ENCODE peak calls at places on chromosome 18, in nine cellular contexts. U is tibial artery, G is keratinocyte, L is breast epithelium, B is fibroblast of lung, F is mucosa of descending colon, S is psoas muscle, O is IMR-90, Y is vagina. V is an unnamed sample.

GRCh38 chr18:28690836-28691835 is 514.2 kb upstream of the CDH2 start:
- DNase-seq in S (no peak), U (no peak), L (no peak), O (no peak), G (no peak), Y (no peak), F (no peak), B (peak; percentile 35), V (no peak)

GRCh38 chr18:2412261-2412660 is 159.0 kb downstream of the METTL4 start:
- DNase-seq in U (no peak), L (no peak), O (no peak), F (no peak), B (no peak), S (no peak), G (no peak), Y (no peak), V (no peak)

GRCh38 chr18:46071894-46072867 is at the start of gene PSTPIP2:
- DNase-seq in L (peak; percentile 66), Y (no peak), U (peak; percentile 71), O (peak; percentile 54), B (peak; percentile 68), G (no peak), S (peak; percentile 73), F (peak; percentile 76), V (peak; percentile 91)

GRCh38 chr18:54043484-54044256 is 180.8 kb downstream of the MBD2 start:
- DNase-seq in U (no peak), F (no peak), S (no peak), L (no peak), B (no peak), G (no peak), Y (no peak), O (no peak), V (no peak)

GRCh38 chr18:49024408-49024807 is 73.6 kb upstream of the SMAD7 start:
- DNase-seq in F (no peak), S (no peak), O (no peak), L (no peak), G (no peak), Y (no peak), U (no peak), B (no peak), V (no peak)

GRCh38 chr18:74316257-74317180 is 880 bp downstream of the C18orf63 start:
- DNase-seq in Y (no peak), B (peak; percentile 84), U (no peak), O (peak; percentile 84), S (no peak), G (no peak), F (no peak), L (peak; percentile 29), V (no peak)

GRCh38 chr18:74456409-74457042 is 582 bp downstream of the DIPK1C start:
- DNase-seq in U (no peak), B (no peak), F (no peak), Y (no peak), O (no peak), G (no peak), L (no peak), S (no peak), V (no peak)

GRCh38 chr18:77899972-77900754 is 650.5 kb downstream of the GALR1 start:
- DNase-seq in G (no peak), L (no peak), O (no peak), F (peak; percentile 23), U (no peak), S (no peak), B (peak; percentile 18), Y (no peak), V (no peak)

GRCh38 chr18:31511098-31511497 is 13.1 kb downstream of the DSG2 start:
- DNase-seq in S (no peak), L (no peak), U (no peak), G (no peak), F (no peak), B (no peak), O (no peak), Y (no peak), V (no peak)

GRCh38 chr18:26332991-26333390 is 106.7 kb downstream of the TAF4B start:
- DNase-seq in B (no peak), F (no peak), O (no peak), L (no peak), U (no peak), S (no peak), G (no peak), Y (no peak), V (no peak)

GRCh38 chr18:3230401-3231334 is 10.9 kb upstream of the MYOM1 start:
- DNase-seq in G (no peak), U (no peak), Y (no peak), O (peak; percentile 31), F (no peak), S (no peak), B (no peak), L (no peak), V (no peak)

GRCh38 chr18:78582131-78582789 is 397.4 kb upstream of the SALL3 start:
- DNase-seq in L (no peak), O (no peak), U (no peak), B (no peak), S (no peak), Y (peak; percentile 40), G (no peak), F (no peak), V (no peak)

GRCh38 chr18:41828137-41828536 is 126.9 kb upstream of the PIK3C3 start:
- DNase-seq in F (no peak), S (no peak), O (no peak), U (no peak), Y (no peak), L (no peak), B (no peak), G (no peak), V (no peak)

GRCh38 chr18:12651651-12652050 is 6.3 kb downstream of the SPIRE1 start:
- DNase-seq in L (no peak), S (no peak), F (no peak), U (no peak), B (no peak), Y (no peak), O (no peak), G (no peak), V (no peak)

GRCh38 chr18:55124078-55124477 is 164.8 kb upstream of the CCDC68 start:
- DNase-seq in S (no peak), U (no peak), F (peak; percentile 13), O (peak; percentile 16), L (no peak), Y (no peak), B (peak; percentile 72), G (no peak), V (no peak)

GRCh38 chr18:75158465-75159237 is 50.3 kb downstream of the PTGR3 start:
- DNase-seq in B (no peak), U (no peak), G (no peak), Y (no peak), F (no peak), L (no peak), S (no peak), O (no peak), V (no peak)

GRCh38 chr18:28855524-28855923 is 678.6 kb upstream of the CDH2 start:
- DNase-seq in B (peak; percentile 73), S (no peak), F (no peak), O (peak; percentile 48), Y (no peak), L (no peak), U (no peak), G (no peak), V (no peak)

GRCh38 chr18:62288669-62289016 is 36.5 kb upstream of the TNFRSF11A start:
- DNase-seq in G (no peak), Y (no peak), U (no peak), O (no peak), B (no peak), L (no peak), S (no peak), F (no peak), V (no peak)
- H3K36me3 ChIP-seq in G (peaks cover 3% of the 10 kb centered on the region), Y (peaks cover 31% of the 10 kb centered on the region), U (peaks cover 30% of the 10 kb centered on the region), O (peaks cover 6% of the 10 kb centered on the region), B (peaks cover 3% of the 10 kb centered on the region), L (peaks cover 11% of the 10 kb centered on the region), S (no peaks in the 10 kb centered on the region), F (no peaks in the 10 kb centered on the region), V (peaks cover 48% of the 10 kb centered on the region)

DNA sequence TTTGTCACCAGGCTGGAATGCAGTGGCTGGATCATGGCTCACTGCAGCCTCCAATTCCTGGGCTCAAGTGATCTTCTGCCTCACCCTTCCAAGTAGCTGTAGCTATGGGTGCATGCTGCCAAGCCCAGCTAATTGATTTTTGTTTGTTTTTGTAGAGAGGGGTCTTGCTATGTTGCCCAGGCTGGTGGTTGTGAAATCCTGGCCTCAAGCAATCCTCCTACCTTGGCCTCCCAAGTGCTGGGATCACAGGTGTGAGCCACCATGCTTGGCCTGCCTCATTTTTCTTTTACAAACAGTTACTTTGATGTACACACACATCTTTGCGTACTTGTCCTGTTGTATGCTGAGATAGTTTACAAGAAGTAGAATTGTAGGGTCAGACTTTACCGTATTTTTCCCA is 13.1 kb upstream of the ANKRD12 start:
- DNase-seq in B (no peak), G (no peak), O (no peak), F (no peak), Y (no peak), L (no peak), U (no peak), S (no peak), V (no peak)
- H3K36me3 ChIP-seq in B (no peaks in the 10 kb centered on the region), G (peaks cover 4% of the 10 kb centered on the region), O (peaks cover 27% of the 10 kb centered on the region), F (peaks cover 16% of the 10 kb centered on the region), Y (peaks cover 31% of the 10 kb centered on the region), L (no peaks in the 10 kb centered on the region), U (peaks cover 44% of the 10 kb centered on the region), S (no peaks in the 10 kb centered on the region), V (peaks cover 35% of the 10 kb centered on the region)

GRCh38 chr18:50281295-50281971 is at the start of gene MBD1:
- DNase-seq in F (peak; percentile 96), Y (no peak), U (peak; percentile 97), B (peak; percentile 99), G (peak; percentile 88), S (peak; percentile 97), O (peak; percentile 99), L (peak; percentile 96), V (peak; percentile 99)
- H3K36me3 ChIP-seq in F (peaks cover 8% of the 10 kb centered on the region), Y (peaks cover 40% of the 10 kb centered on the region), U (peaks cover 44% of the 10 kb centered on the region), B (peaks cover 35% of the 10 kb centered on the region), G (peaks cover 24% of the 10 kb centered on the region), S (peaks cover 7% of the 10 kb centered on the region), O (peaks cover 45% of the 10 kb centered on the region), L (peaks cover 5% of the 10 kb centered on the region), V (peaks cover 45% of the 10 kb centered on the region)

GRCh38 chr18:24447961-24448360 is 12.5 kb upstream of the HRH4 start:
- DNase-seq in L (no peak), S (no peak), O (no peak), U (no peak), Y (no peak), F (no peak), G (no peak), B (no peak), V (no peak)

GRCh38 chr18:24443870-24444269 is 16.6 kb upstream of the HRH4 start:
- DNase-seq in Y (no peak), F (no peak), B (no peak), O (no peak), U (no peak), L (no peak), G (no peak), S (no peak), V (no peak)

GRCh38 chr18:24446453-24446852 is 14.0 kb upstream of the HRH4 start:
- DNase-seq in O (no peak), Y (no peak), F (no peak), L (no peak), S (no peak), U (no peak), B (no peak), G (no peak), V (no peak)

GRCh38 chr18:24446953-24447537 is 13.4 kb upstream of the HRH4 start:
- DNase-seq in L (no peak), Y (no peak), G (no peak), O (no peak), F (peak; percentile 28), S (no peak), B (no peak), U (no peak), V (no peak)
- H3K36me3 ChIP-seq in L (no peaks in the 10 kb centered on the region), Y (peaks cover 56% of the 10 kb centered on the region), G (peaks cover 8% of the 10 kb centered on the region), O (peaks cover 22% of the 10 kb centered on the region), F (no peaks in the 10 kb centered on the region), S (no peaks in the 10 kb centered on the region), B (peaks cover 3% of the 10 kb centered on the region), U (peaks cover 61% of the 10 kb centered on the region), V (peaks cover 69% of the 10 kb centered on the region)

GRCh38 chr18:52510139-52510538 is 170.1 kb downstream of the DCC start:
- DNase-seq in F (no peak), L (no peak), U (no peak), Y (no peak), O (no peak), G (no peak), B (no peak), S (no peak), V (no peak)
- H3K36me3 ChIP-seq in F (no peaks in the 10 kb centered on the region), L (no peaks in the 10 kb centered on the region), U (no peaks in the 10 kb centered on the region), Y (no peaks in the 10 kb centered on the region), O (no peaks in the 10 kb centered on the region), G (no peaks in the 10 kb centered on the region), B (no peaks in the 10 kb centered on the region), S (no peaks in the 10 kb centered on the region), V (no peaks in the 10 kb centered on the region)

V was measured in suprapubic skin.